ENCODE peak calls at places on chromosomes 2 and 18, in six cellular contexts. Z is A549, T is GM12878, U is K562, W is endothelial cell of umbilical vein, D is HepG2. F is an unnamed sample.

GRCh38 chr2:201852462-201852861 is 46.1 kb downstream of the CDK15 start:
- DNase-seq in U (no peak), W (no peak), D (no peak), T (no peak), Z (no peak), F (no peak)

GRCh38 chr2:85957256-85957655 is 68.5 kb upstream of the ST3GAL5 start:
- DNase-seq in D (no peak), T (no peak), W (no peak), Z (no peak), U (no peak), F (no peak)

GRCh38 chr18:9941660-9942059 is 27.8 kb downstream of the VAPA start:
- DNase-seq in U (no peak), Z (no peak), D (no peak), T (no peak), W (no peak), F (no peak)

GRCh38 chr2:71474744-71475421 is 21.5 kb downstream of the DYSF start:
- DNase-seq in D (no peak), U (no peak), W (no peak), T (no peak), Z (no peak), F (no peak)

GRCh38 chr18:35683021-35683420 is 101.5 kb downstream of the GALNT1 start:
- DNase-seq in W (no peak), Z (no peak), T (no peak), U (no peak), D (no peak), F (no peak)

GRCh38 chr2:69309336-69310048 is 77.5 kb downstream of the GFPT1 start:
- DNase-seq in U (no peak), D (no peak), T (no peak), W (peak; percentile 57), Z (peak; percentile 61), F (no peak)

GRCh38 chr2:74001121-74001520 is 16.4 kb downstream of the TET3 start:
- DNase-seq in D (no peak), T (no peak), W (no peak), U (no peak), Z (no peak), F (peak; percentile 46)

GRCh38 chr18:52700757-52701156 is 360.8 kb downstream of the DCC start:
- DNase-seq in T (no peak), D (peak; percentile 2), W (no peak), U (no peak), Z (no peak), F (no peak)

GRCh38 chr2:241797441-241798080 is 11.4 kb upstream of the NEU4 start:
- DNase-seq in U (no peak), D (no peak), T (no peak), W (no peak), Z (no peak), F (no peak)

GRCh38 chr18:35581555-35582309 is at the start of gene GALNT1:
- DNase-seq in U (peak; percentile 29), T (no peak), W (peak; percentile 23), Z (no peak), D (no peak), F (peak; percentile 47)

GRCh38 chr2:119174993-119175347 is 16.4 kb upstream of the C1QL2 start:
- DNase-seq in U (no peak), W (no peak), Z (no peak), T (no peak), D (no peak), F (no peak)

GRCh38 chr2:119170504-119170903 is 12.0 kb upstream of the C1QL2 start:
- DNase-seq in D (no peak), W (no peak), T (no peak), Z (no peak), U (no peak), F (no peak)

GRCh38 chr2:119173556-119174060 is 15.1 kb upstream of the C1QL2 start:
- DNase-seq in Z (no peak), D (no peak), U (no peak), T (no peak), W (no peak), F (no peak)

GRCh38 chr2:119174216-119174992 is 15.9 kb upstream of the C1QL2 start:
- DNase-seq in T (no peak), U (peak; percentile 79), Z (peak; percentile 58), W (peak; percentile 20), D (peak; percentile 37), F (peak; percentile 68)

DNA sequence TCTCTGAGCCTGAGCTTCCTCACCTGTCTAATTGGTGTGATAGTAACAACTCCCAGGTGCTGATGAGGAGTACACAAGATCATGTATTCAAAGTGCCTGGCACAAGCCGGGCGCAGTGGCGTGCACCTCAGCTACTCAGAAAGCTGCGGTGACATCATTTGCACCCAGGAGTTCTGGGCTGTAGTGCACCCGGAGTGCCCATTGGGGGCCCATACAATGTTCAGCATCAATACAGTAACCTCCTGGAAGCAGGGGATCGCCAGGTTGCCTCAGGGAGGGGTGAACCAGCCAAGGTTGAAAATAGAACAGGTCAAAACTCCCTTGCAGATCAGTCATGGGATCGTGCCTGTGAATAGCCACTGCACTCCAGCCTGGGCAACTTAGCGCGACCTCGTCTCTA is 11.2 kb upstream of the C1QL2 start:
- DNase-seq in D (no peak), T (no peak), U (no peak), Z (no peak), W (no peak), F (no peak)
- TF ChIP-seq CTCF in D (no peak), T (no peak), U (no peak), Z (no peak), W (no peak), F (no peak)

GRCh38 chr2:232633413-232634318 is at the start of gene EFHD1:
- DNase-seq in D (no peak), Z (peak; percentile 73), W (peak; percentile 65), T (no peak), U (peak; percentile 72), F (peak; percentile 76)
- TF ChIP-seq MYC in D (no peak), Z (no peak), W (no peak), T (no peak), U (no peak), F (no peak)

GRCh38 chr2:104658149-104658839 is 195.6 kb upstream of the POU3F3 start:
- DNase-seq in W (no peak), U (no peak), Z (no peak), T (no peak), D (no peak), F (peak; percentile 23)
- H3K4me3 ChIP-seq in W (no peak overlapping the region), U (no peak overlapping the region), Z (no peak overlapping the region), T (no peak overlapping the region), D (no peak overlapping the region), F (no peak overlapping the region)

GRCh38 chr2:96359310-96359709 is 23.7 kb downstream of the NCAPH start:
- DNase-seq in U (no peak), T (no peak), W (no peak), D (no peak), Z (peak; percentile 29), F (peak; percentile 31)

GRCh38 chr2:96356889-96357288 is 21.3 kb downstream of the NCAPH start:
- DNase-seq in T (no peak), U (no peak), D (no peak), Z (no peak), W (no peak), F (no peak)

GRCh38 chr2:96359866-96360265 is 24.3 kb downstream of the NCAPH start:
- DNase-seq in W (no peak), D (no peak), U (no peak), Z (no peak), T (no peak), F (no peak)

GRCh38 chr2:96361751-96362150 is 26.2 kb downstream of the NCAPH start:
- DNase-seq in D (no peak), U (no peak), Z (no peak), W (no peak), T (no peak), F (no peak)
- TF ChIP-seq CTCF in D (no peak), U (no peak), Z (no peak), W (no peak), T (no peak), F (no peak)